ENCODE peak calls at places on chromosome 11, in five cellular contexts. One of them, this sample, is unnamed.

GRCh38 chr11:97007283-97007682 is 617.5 kb downstream of the JRKL start:
- DNase-seq in colonic mucosa: no peak
- DNase-seq in HFFc6: no peak
- DNase-seq in A549: no peak
- DNase-seq in AG04450: no peak
- DNase-seq in this sample: no peak

GRCh38 chr11:95364324-95365295 is 133.6 kb upstream of the SESN3 start:
- DNase-seq in A549: peak; percentile 36
- DNase-seq in HFFc6: no peak
- DNase-seq in colonic mucosa: no peak
- DNase-seq in AG04450: no peak
- DNase-seq in this sample: no peak

GRCh38 chr11:117717485-117718314 is 79.3 kb downstream of the DSCAML1 start:
- DNase-seq in colonic mucosa: peak; percentile 53
- DNase-seq in HFFc6: no peak
- DNase-seq in A549: peak; percentile 51
- DNase-seq in AG04450: no peak
- DNase-seq in this sample: no peak

GRCh38 chr11:9774591-9775392 is 110.9 kb downstream of the SWAP70 start:
- DNase-seq in AG04450: no peak
- DNase-seq in colonic mucosa: no peak
- DNase-seq in HFFc6: peak; percentile 95
- DNase-seq in A549: no peak
- DNase-seq in this sample: no peak

GRCh38 chr11:112249871-112250590 is 10.6 kb downstream of the PLET1 start:
- DNase-seq in HFFc6: no peak
- DNase-seq in colonic mucosa: no peak
- DNase-seq in AG04450: no peak
- DNase-seq in A549: no peak
- DNase-seq in this sample: no peak

GRCh38 chr11:100404907-100405306 is 282.2 kb upstream of the ARHGAP42 start:
- DNase-seq in A549: no peak
- DNase-seq in AG04450: no peak
- DNase-seq in colonic mucosa: no peak
- DNase-seq in HFFc6: no peak
- DNase-seq in this sample: no peak

GRCh38 chr11:2380807-2381350 is 3.8 kb downstream of the CD81 start:
- DNase-seq in A549: no peak
- DNase-seq in HFFc6: no peak
- DNase-seq in AG04450: no peak
- DNase-seq in colonic mucosa: peak; percentile 63
- DNase-seq in this sample: peak; percentile 84

GRCh38 chr11:3614742-3615171 is 27.0 kb downstream of the ART5 start:
- DNase-seq in A549: no peak
- DNase-seq in AG04450: no peak
- DNase-seq in HFFc6: no peak
- DNase-seq in colonic mucosa: no peak
- DNase-seq in this sample: peak; percentile 83

GRCh38 chr11:73808052-73808451 is 20.4 kb downstream of the MRPL48 start:
- DNase-seq in HFFc6: no peak
- DNase-seq in colonic mucosa: no peak
- DNase-seq in AG04450: no peak
- DNase-seq in A549: no peak
- DNase-seq in this sample: no peak

GRCh38 chr11:370087-370941 is 1.0 kb downstream of the B4GALNT4 start:
- DNase-seq in A549: no peak
- DNase-seq in HFFc6: no peak
- DNase-seq in AG04450: no peak
- DNase-seq in colonic mucosa: no peak
- DNase-seq in this sample: no peak

GRCh38 chr11:114326776-114327175 is 30.6 kb downstream of the NNMT start:
- DNase-seq in HFFc6: no peak
- DNase-seq in AG04450: no peak
- DNase-seq in colonic mucosa: no peak
- DNase-seq in A549: no peak
- DNase-seq in this sample: no peak

GRCh38 chr11:76696756-76697155 is 26.2 kb upstream of the LRRC32 start:
- DNase-seq in A549: no peak
- DNase-seq in colonic mucosa: no peak
- DNase-seq in AG04450: no peak
- DNase-seq in HFFc6: no peak
- DNase-seq in this sample: no peak

GRCh38 chr11:1197886-1198765 is 24.7 kb upstream of the MUC5B start:
- DNase-seq in A549: no peak
- DNase-seq in HFFc6: no peak
- DNase-seq in AG04450: no peak
- DNase-seq in colonic mucosa: no peak
- DNase-seq in this sample: peak; percentile 44

GRCh38 chr11:19110290-19110689 is 6.7 kb upstream of the ZDHHC13 start:
- DNase-seq in colonic mucosa: no peak
- DNase-seq in AG04450: no peak
- DNase-seq in HFFc6: no peak
- DNase-seq in A549: no peak
- DNase-seq in this sample: no peak

GRCh38 chr11:70614034-70614681 is 215.8 kb downstream of the CTTN start:
- DNase-seq in HFFc6: no peak
- DNase-seq in A549: no peak
- DNase-seq in colonic mucosa: no peak
- DNase-seq in AG04450: no peak
- DNase-seq in this sample: no peak

GRCh38 chr11:18704698-18705097 is 6.1 kb downstream of the TMEM86A start:
- DNase-seq in colonic mucosa: no peak
- DNase-seq in AG04450: no peak
- DNase-seq in HFFc6: no peak
- DNase-seq in A549: no peak
- DNase-seq in this sample: no peak

GRCh38 chr11:73995731-73996130 is 13.1 kb upstream of the UCP2 start:
- DNase-seq in HFFc6: no peak
- DNase-seq in A549: no peak
- DNase-seq in AG04450: no peak
- DNase-seq in colonic mucosa: no peak
- DNase-seq in this sample: peak; percentile 25

GRCh38 chr11:18067372-18067771 is 21.3 kb upstream of the TPH1 start:
- DNase-seq in colonic mucosa: no peak
- DNase-seq in AG04450: no peak
- DNase-seq in HFFc6: no peak
- DNase-seq in A549: no peak
- DNase-seq in this sample: no peak

GRCh38 chr11:94876645-94877445 is 96.5 kb downstream of the CWC15 start:
- DNase-seq in HFFc6: peak; percentile 97
- DNase-seq in AG04450: peak; percentile 85
- DNase-seq in colonic mucosa: peak; percentile 56
- DNase-seq in A549: peak; percentile 64
- DNase-seq in this sample: peak; percentile 76

GRCh38 chr11:62613275-62613864 is 313 bp downstream of the ROM1 start:
- DNase-seq in colonic mucosa: no peak
- DNase-seq in A549: no peak
- DNase-seq in HFFc6: no peak
- DNase-seq in AG04450: no peak
- DNase-seq in this sample: no peak

GRCh38 chr11:68332186-68332585 is 19.8 kb downstream of the LRP5 start:
- DNase-seq in colonic mucosa: no peak
- DNase-seq in AG04450: no peak
- DNase-seq in HFFc6: no peak
- DNase-seq in A549: no peak
- DNase-seq in this sample: no peak

GRCh38 chr11:120548682-120549209 is 37.2 kb downstream of the GRIK4 start:
- DNase-seq in HFFc6: no peak
- DNase-seq in colonic mucosa: no peak
- DNase-seq in AG04450: no peak
- DNase-seq in A549: no peak
- DNase-seq in this sample: no peak

GRCh38 chr11:116927163-116927772 is 89.8 kb upstream of the APOA1 start:
- DNase-seq in AG04450: no peak
- DNase-seq in HFFc6: no peak
- DNase-seq in colonic mucosa: no peak
- DNase-seq in A549: no peak
- DNase-seq in this sample: no peak

GRCh38 chr11:126573325-126574076 is 218.0 kb downstream of the ST3GAL4 start:
- DNase-seq in colonic mucosa: no peak
- DNase-seq in HFFc6: no peak
- DNase-seq in AG04450: no peak
- DNase-seq in A549: no peak
- DNase-seq in this sample: no peak

GRCh38 chr11:91081440-91082088 is 858.7 kb upstream of the CHORDC1 start:
- DNase-seq in AG04450: no peak
- DNase-seq in colonic mucosa: no peak
- DNase-seq in A549: peak; percentile 3
- DNase-seq in HFFc6: no peak
- DNase-seq in this sample: no peak

DNA sequence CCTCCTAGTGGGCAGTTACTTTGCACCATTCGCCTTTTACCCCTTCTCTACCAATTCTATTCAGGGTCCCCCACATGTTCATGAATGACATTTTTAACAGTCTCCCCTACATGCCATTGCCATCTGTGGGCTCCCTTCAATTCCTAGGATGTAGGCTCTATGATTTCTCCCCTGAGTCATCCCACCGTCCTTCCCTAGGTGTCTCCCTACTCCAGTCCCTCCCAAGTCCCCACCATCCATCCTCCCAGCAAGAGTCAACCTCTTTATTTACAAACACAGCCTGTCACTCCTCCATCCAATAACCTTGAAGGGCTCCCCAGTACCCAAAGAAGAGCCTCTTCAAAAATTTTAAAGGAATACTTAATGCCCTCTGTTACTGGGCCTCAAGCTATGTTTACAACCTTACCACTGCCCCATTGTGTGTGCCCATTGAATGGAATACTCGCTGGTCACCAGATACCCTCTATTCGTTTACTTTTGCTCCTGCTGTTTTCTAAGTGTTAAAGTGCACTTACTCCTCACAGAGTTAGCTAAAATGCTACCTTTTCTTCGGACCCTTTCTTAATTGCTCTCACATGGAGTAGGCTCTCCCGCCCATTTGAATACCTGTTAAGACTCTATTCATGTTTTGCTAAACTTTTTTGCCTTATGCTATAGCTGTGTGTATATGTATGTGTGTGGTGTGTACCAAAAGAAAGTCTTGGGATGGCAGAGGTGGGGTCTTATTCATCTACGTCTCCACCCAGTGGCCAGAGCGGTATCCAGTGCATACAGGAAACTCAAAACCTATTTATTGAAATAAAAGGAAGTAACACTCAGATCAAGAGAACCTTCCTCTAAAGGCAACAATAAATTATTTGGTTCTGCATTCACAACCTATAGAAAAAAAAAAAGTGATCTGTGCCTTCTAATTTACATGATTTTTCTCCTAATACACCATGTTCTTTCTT is 235.8 kb upstream of the CCDC90B start:
- DNase-seq in A549: no peak
- DNase-seq in HFFc6: peak; percentile 22
- DNase-seq in colonic mucosa: no peak
- DNase-seq in AG04450: no peak
- DNase-seq in this sample: no peak
- TF ChIP-seq CTCF in A549: no peak
- TF ChIP-seq CTCF in HFFc6: peak; percentile 56
- TF ChIP-seq CTCF in colonic mucosa: no peak
- TF ChIP-seq CTCF in AG04450: peak; percentile 53
- TF ChIP-seq CTCF in this sample: no peak

GRCh38 chr11:20589796-20590195 is 9.6 kb upstream of the SLC6A5 start:
- DNase-seq in AG04450: no peak
- DNase-seq in HFFc6: no peak
- DNase-seq in A549: no peak
- DNase-seq in colonic mucosa: no peak
- DNase-seq in this sample: no peak

GRCh38 chr11:20596629-20597129 is 2.7 kb upstream of the SLC6A5 start:
- DNase-seq in colonic mucosa: no peak
- DNase-seq in A549: no peak
- DNase-seq in AG04450: no peak
- DNase-seq in HFFc6: no peak
- DNase-seq in this sample: no peak

GRCh38 chr11:20595101-20595500 is 4.3 kb upstream of the SLC6A5 start:
- DNase-seq in HFFc6: no peak
- DNase-seq in colonic mucosa: no peak
- DNase-seq in AG04450: no peak
- DNase-seq in A549: no peak
- DNase-seq in this sample: no peak

GRCh38 chr11:20594274-20595061 is 4.9 kb upstream of the SLC6A5 start:
- DNase-seq in colonic mucosa: no peak
- DNase-seq in A549: no peak
- DNase-seq in HFFc6: no peak
- DNase-seq in AG04450: no peak
- DNase-seq in this sample: no peak

DNA sequence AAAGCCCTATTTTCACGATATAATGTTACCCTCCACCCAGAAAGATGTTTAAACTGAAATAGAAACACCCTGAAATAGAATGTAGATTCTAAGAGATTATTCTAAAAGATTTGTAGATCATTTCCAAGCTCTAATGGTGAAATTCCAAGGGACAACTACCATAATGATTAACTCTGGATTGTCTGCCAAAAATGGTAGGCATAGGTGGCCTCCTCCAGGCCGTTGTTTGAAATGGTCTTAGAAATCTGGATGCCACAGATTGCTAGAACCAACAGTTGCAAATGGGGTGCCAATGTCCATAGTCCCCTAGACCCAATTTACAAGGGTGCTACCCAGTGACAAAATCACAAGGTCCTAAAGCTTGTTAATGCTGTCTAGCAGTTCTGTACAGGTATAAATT is 6.7 kb upstream of the SLC6A5 start:
- DNase-seq in AG04450: no peak
- DNase-seq in A549: no peak
- DNase-seq in colonic mucosa: no peak
- DNase-seq in HFFc6: no peak
- DNase-seq in this sample: no peak
- TF ChIP-seq CTCF in AG04450: no peak
- TF ChIP-seq CTCF in A549: no peak
- TF ChIP-seq CTCF in colonic mucosa: no peak
- TF ChIP-seq CTCF in HFFc6: no peak
- TF ChIP-seq CTCF in this sample: no peak

GRCh38 chr11:122786896-122787295 is 51.4 kb upstream of the CRTAM start:
- DNase-seq in AG04450: no peak
- DNase-seq in HFFc6: no peak
- DNase-seq in A549: no peak
- DNase-seq in colonic mucosa: no peak
- DNase-seq in this sample: no peak

GRCh38 chr11:122781378-122782040 is 56.8 kb upstream of the CRTAM start:
- DNase-seq in A549: peak; percentile 84
- DNase-seq in AG04450: peak; percentile 80
- DNase-seq in colonic mucosa: peak; percentile 83
- DNase-seq in HFFc6: peak; percentile 82
- DNase-seq in this sample: peak; percentile 73

GRCh38 chr11:122785156-122785605 is 53.1 kb upstream of the CRTAM start:
- DNase-seq in A549: no peak
- DNase-seq in HFFc6: no peak
- DNase-seq in AG04450: no peak
- DNase-seq in colonic mucosa: no peak
- DNase-seq in this sample: no peak

GRCh38 chr11:122782222-122782621 is 56.1 kb upstream of the CRTAM start:
- DNase-seq in HFFc6: no peak
- DNase-seq in colonic mucosa: no peak
- DNase-seq in A549: no peak
- DNase-seq in AG04450: no peak
- DNase-seq in this sample: no peak

GRCh38 chr11:122784325-122785155 is 53.8 kb upstream of the CRTAM start:
- DNase-seq in A549: no peak
- DNase-seq in HFFc6: peak; percentile 94
- DNase-seq in AG04450: peak; percentile 88
- DNase-seq in colonic mucosa: no peak
- DNase-seq in this sample: no peak
- TF ChIP-seq CTCF in A549: no peak
- TF ChIP-seq CTCF in HFFc6: no peak
- TF ChIP-seq CTCF in AG04450: no peak
- TF ChIP-seq CTCF in colonic mucosa: no peak
- TF ChIP-seq CTCF in this sample: no peak

GRCh38 chr11:69482322-69482721 is 859 bp downstream of the LINC01488 start:
- DNase-seq in A549: no peak
- DNase-seq in HFFc6: no peak
- DNase-seq in colonic mucosa: no peak
- DNase-seq in AG04450: no peak
- DNase-seq in this sample: no peak
- TF ChIP-seq CTCF in A549: no peak
- TF ChIP-seq CTCF in HFFc6: no peak
- TF ChIP-seq CTCF in colonic mucosa: no peak
- TF ChIP-seq CTCF in AG04450: no peak
- TF ChIP-seq CTCF in this sample: no peak

This sample was measured in CD14-positive monocyte.